ENCODE peak calls at places on chromosome 21, in nine cellular contexts. Y, L, D, Q, T, B, F, Z and X are unnamed samples.

GRCh38 chr21:26883768-26884167 is 38.6 kb upstream of the ADAMTS1 start:
- DNase-seq in F (no peak), Y (no peak), T (peak; percentile 15), D (no peak), Z (no peak), B (no peak), L (no peak), Q (no peak), X (no peak)

GRCh38 chr21:41973861-41974751 is 20.3 kb upstream of the C2CD2 start:
- DNase-seq in Q (peak; percentile 76), Z (no peak), B (no peak), Y (no peak), D (peak; percentile 26), F (no peak), L (no peak), T (peak; percentile 5), X (peak; percentile 44)

GRCh38 chr21:39105341-39105765 is 77.9 kb downstream of the PSMG1 start:
- DNase-seq in Z (no peak), Y (no peak), D (no peak), L (no peak), Q (no peak), F (no peak), T (peak; percentile 26), B (no peak), X (no peak)

GRCh38 chr21:36909901-36910561 is 56.4 kb downstream of the HLCS start:
- DNase-seq in F (peak; percentile 98), L (no peak), Z (no peak), D (no peak), Y (no peak), B (peak; percentile 91), Q (no peak), T (peak; percentile 99), X (no peak)

GRCh38 chr21:42623684-42624083 is 29.7 kb upstream of the PDE9A start:
- DNase-seq in L (no peak), Q (no peak), F (no peak), B (no peak), T (no peak), D (no peak), Y (no peak), Z (no peak), X (no peak)

GRCh38 chr21:34141373-34141772 is 68.0 kb downstream of the MRPS6 start:
- DNase-seq in Y (no peak), Z (no peak), F (no peak), Q (no peak), T (no peak), D (no peak), B (no peak), L (no peak), X (no peak)

GRCh38 chr21:16402752-16403151 is 673.0 kb downstream of the USP25 start:
- DNase-seq in T (no peak), B (no peak), Y (no peak), Q (no peak), L (no peak), D (no peak), F (no peak), Z (no peak), X (no peak)

GRCh38 chr21:42781150-42781980 is 98.0 kb downstream of the WDR4 start:
- DNase-seq in T (no peak), D (peak; percentile 71), B (no peak), Z (peak; percentile 36), F (no peak), Q (no peak), Y (peak; percentile 47), L (peak; percentile 77), X (no peak)

GRCh38 chr21:35226960-35227741 is 178.0 kb upstream of the RUNX1 start:
- DNase-seq in Q (peak; percentile 98), F (no peak), D (no peak), Z (peak; percentile 39), Y (no peak), T (no peak), L (no peak), B (no peak), X (peak; percentile 24)

GRCh38 chr21:26732442-26733221 is 112.6 kb downstream of the ADAMTS1 start:
- DNase-seq in Y (peak; percentile 68), B (no peak), T (peak; percentile 57), D (peak; percentile 36), Q (peak; percentile 8), Z (peak; percentile 21), F (peak; percentile 57), L (peak; percentile 73), X (no peak)

GRCh38 chr21:29691616-29692491 is 247.9 kb downstream of the GRIK1 start:
- DNase-seq in T (no peak), D (no peak), L (no peak), B (no peak), Z (no peak), F (no peak), Q (no peak), Y (no peak), X (no peak)

GRCh38 chr21:44802396-44803153 is 955 bp upstream of the UBE2G2 start:
- DNase-seq in Q (peak; percentile 20), T (no peak), F (peak; percentile 9), D (no peak), Y (no peak), Z (no peak), L (no peak), B (no peak), X (no peak)
- TF ChIP-seq CTCF in Q (peak; percentile 20), T (no peak), F (peak; percentile 30), D (no peak), Y (no peak), Z (no peak), L (no peak), B (no peak), X (no peak)

DNA sequence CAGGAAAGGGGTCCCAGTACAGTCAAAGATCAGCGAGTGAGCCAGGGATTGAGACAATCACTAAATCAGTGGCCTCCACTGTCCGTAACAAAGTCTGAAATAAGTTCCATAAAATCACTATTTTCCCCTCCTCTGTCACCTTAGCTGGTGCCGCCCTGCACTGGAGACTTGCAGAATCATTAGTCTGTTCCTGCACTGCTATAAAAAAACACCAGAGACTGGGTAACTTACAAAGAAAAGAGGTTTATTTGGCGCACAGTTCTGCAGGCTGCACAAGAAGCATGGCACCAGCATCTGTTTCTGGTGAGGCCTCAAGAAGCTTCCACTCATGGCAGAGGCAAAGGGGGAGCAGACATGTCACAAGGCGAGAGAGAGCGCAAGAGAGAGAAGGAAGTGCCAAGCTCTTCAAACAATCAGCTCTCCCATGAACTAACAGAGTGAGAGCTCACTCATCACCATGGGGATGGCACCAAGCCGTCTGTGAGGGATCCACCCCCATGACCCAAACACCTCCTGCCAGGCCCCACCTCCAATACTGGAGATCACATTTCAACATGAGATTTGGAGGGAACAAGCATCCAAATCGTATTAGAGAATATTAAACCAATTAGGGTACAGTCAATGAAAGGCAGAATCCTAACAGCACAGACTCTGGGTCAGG is 129.8 kb upstream of the TIAM1 start:
- DNase-seq in B (no peak), Y (no peak), L (no peak), F (no peak), Z (no peak), T (no peak), Q (no peak), D (no peak), X (no peak)
- TF ChIP-seq CTCF in B (no peak), Y (no peak), L (no peak), F (no peak), Z (no peak), T (no peak), Q (no peak), D (no peak), X (no peak)

GRCh38 chr21:43911935-43912487 is 47.0 kb downstream of the AGPAT3 start:
- DNase-seq in L (no peak), T (no peak), Y (no peak), Q (no peak), B (no peak), Z (no peak), D (no peak), F (no peak), X (no peak)

GRCh38 chr21:43910460-43910859 is 45.4 kb downstream of the AGPAT3 start:
- DNase-seq in Z (no peak), T (no peak), Y (no peak), B (no peak), Q (no peak), L (no peak), F (no peak), D (no peak), X (no peak)

GRCh38 chr21:43909736-43910455 is 44.9 kb downstream of the AGPAT3 start:
- DNase-seq in B (no peak), F (no peak), Z (no peak), D (no peak), Q (no peak), T (no peak), L (no peak), Y (no peak), X (no peak)

GRCh38 chr21:43912910-43913309 is 47.9 kb downstream of the AGPAT3 start:
- DNase-seq in F (no peak), Z (no peak), Q (no peak), B (no peak), T (no peak), D (no peak), L (no peak), Y (no peak), X (no peak)

DNA sequence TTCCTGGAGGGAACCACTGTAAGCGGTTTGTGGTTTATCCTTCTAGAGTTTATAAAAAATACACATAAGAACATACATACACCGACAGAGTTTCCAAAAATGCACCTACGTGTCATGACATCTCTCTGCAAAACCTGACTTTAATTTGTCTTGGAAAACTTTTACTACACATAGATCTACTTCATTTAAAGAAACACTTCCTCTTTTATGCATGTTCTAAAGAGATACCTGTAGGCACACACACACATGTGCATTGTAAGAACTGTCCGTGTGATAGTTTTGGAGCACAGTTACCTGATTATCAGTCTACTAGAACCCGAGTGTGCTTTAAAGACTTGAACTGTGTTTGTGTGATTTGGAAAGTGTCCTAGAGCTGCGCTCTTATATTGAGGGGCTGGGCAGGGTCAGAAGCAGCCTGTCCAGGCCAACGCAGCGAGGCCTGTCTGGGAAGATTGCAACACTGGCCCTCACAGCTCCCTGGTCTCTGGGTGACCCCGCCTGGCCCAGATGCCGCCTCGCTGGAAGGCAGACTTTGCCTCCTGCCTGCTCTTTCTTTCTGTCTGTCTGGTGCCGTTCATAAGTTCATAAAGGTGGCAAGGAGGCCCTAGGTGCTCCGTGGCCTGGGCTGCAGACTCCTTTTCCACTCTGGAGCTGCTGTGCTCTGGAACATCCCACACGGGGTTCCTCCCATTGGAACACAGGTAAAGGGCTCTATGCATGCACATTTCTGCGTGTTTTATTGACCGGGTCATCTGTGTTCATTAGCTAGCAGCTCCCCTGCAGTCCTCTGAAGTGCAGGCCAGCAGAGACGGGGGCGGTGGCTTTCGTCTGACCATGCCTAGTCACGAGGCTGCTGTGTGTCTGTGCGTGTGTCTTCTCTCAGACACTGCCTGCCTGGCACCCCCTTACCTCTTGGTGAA is 46.3 kb downstream of the AGPAT3 start:
- DNase-seq in F (no peak), D (no peak), L (no peak), Q (no peak), Z (no peak), B (no peak), T (no peak), Y (no peak), X (no peak)
- TF ChIP-seq CTCF in F (no peak), D (no peak), L (no peak), Q (no peak), Z (no peak), B (no peak), T (no peak), Y (no peak), X (no peak)

DNA sequence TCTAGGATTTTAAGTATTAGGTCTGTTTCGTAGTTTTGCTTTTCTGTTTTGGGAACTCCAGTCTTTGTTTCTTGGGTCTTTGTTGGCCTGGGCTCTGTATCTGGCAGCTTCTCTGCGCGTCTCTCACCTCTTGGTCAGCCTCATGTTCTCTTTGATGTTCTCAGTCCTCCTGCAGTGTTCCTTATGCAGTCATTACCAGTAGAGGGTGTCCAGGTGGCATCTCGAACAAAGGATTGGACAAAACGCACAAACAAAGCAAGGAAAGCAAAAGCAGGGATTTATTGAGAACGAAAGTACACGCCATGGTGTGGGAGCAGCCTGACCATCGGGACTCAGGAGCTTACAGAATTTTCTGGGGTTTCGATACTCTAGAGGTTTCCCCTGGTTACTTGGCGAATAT is 133.7 kb upstream of the COL6A1 start:
- DNase-seq in T (no peak), L (peak; percentile 11), Q (no peak), Y (no peak), D (no peak), F (no peak), B (no peak), Z (no peak), X (no peak)
- TF ChIP-seq CTCF in T (no peak), L (no peak), Q (no peak), Y (no peak), D (no peak), F (peak; percentile 36), B (no peak), Z (no peak), X (no peak)